ENCODE peak calls at places on chromosomes 16 and 17, in eight cellular contexts. M is adipocyte; H is HEK293T; B is RWPE1; W is WTC11; V is effector CD4-positive, alpha-beta T cell; G is body of pancreas; R is BJ. A is an unnamed sample.

GRCh38 chr16:30910427-30911029 is 12.8 kb upstream of the FBXL19 start:
- DNase-seq in W (peak), H (no peak), V (no peak), R (no peak), M (no peak), G (no peak), B (no peak), A (no peak)

GRCh38 chr16:79484237-79484636 is 116.3 kb downstream of the MAF start:
- DNase-seq in W (no peak), M (no peak), B (no peak), G (no peak), H (no peak), R (no peak), V (no peak), A (peak)

GRCh38 chr17:36008998-36009665 is 7.8 kb upstream of the CCL15 start:
- DNase-seq in M (no peak), G (no peak), H (no peak), W (peak), B (no peak), V (no peak), R (no peak), A (no peak)

GRCh38 chr16:84246679-84247077 is 6.9 kb upstream of the KCNG4 start:
- DNase-seq in M (no peak), B (no peak), V (no peak), W (no peak), G (no peak), H (no peak), R (no peak), A (no peak)

GRCh38 chr17:38577244-38577643 is 28.5 kb downstream of the SRCIN1 start:
- DNase-seq in G (no peak), V (no peak), H (no peak), B (no peak), M (no peak), W (no peak), R (no peak), A (no peak)

GRCh38 chr16:49588061-49588460 is 214.5 kb downstream of the C16orf78 start:
- DNase-seq in B (no peak), M (no peak), G (no peak), H (no peak), V (no peak), W (peak), R (no peak), A (no peak)

GRCh38 chr17:44906010-44906646 is 6.9 kb upstream of the EFTUD2 start:
- DNase-seq in B (peak), M (peak), W (no peak), G (no peak), H (no peak), V (no peak), R (peak), A (peak)

GRCh38 chr17:71494045-71494444 is 626.8 kb upstream of the SOX9 start:
- DNase-seq in H (no peak), B (no peak), V (no peak), R (peak), M (peak), W (no peak), G (no peak), A (peak)

GRCh38 chr16:67430504-67431076 is 331 bp upstream of the HSD11B2 start:
- DNase-seq in B (peak), M (no peak), G (no peak), W (no peak), V (no peak), R (no peak), H (peak), A (no peak)

GRCh38 chr17:16938496-16939270 is 33.2 kb downstream of the TNFRSF13B start:
- DNase-seq in W (peak), B (no peak), H (no peak), M (no peak), R (no peak), G (no peak), V (no peak), A (no peak)

GRCh38 chr16:48536600-48537200 is 73.3 kb downstream of the N4BP1 start:
- DNase-seq in B (no peak), R (no peak), G (no peak), W (no peak), H (no peak), M (no peak), V (no peak), A (no peak)

GRCh38 chr16:16038950-16039349 is 89.5 kb downstream of the ABCC1 start:
- DNase-seq in V (no peak), H (no peak), R (no peak), M (no peak), B (no peak), G (no peak), W (no peak), A (no peak)

GRCh38 chr16:87062569-87063442 is 254.4 kb downstream of the C16orf95 start:
- DNase-seq in M (peak), W (peak), V (peak), B (peak), R (no peak), H (peak), G (peak), A (peak)

GRCh38 chr16:84638195-84638806 is 10.0 kb upstream of the KLHL36 start:
- DNase-seq in H (no peak), W (no peak), R (no peak), G (no peak), V (no peak), M (no peak), B (no peak), A (no peak)

GRCh38 chr17:78934681-78935418 is 9.7 kb upstream of the TIMP2 start:
- DNase-seq in G (no peak), R (no peak), H (no peak), M (peak), B (no peak), V (no peak), W (no peak), A (no peak)

GRCh38 chr17:54887787-54888186 is 12.9 kb upstream of the TOM1L1 start:
- DNase-seq in M (no peak), R (no peak), H (no peak), V (no peak), B (no peak), W (no peak), G (no peak), A (no peak)

GRCh38 chr16:65224994-65225393 is 103.1 kb upstream of the CDH11 start:
- DNase-seq in W (no peak), V (no peak), R (no peak), H (no peak), B (no peak), G (no peak), M (no peak), A (no peak)

GRCh38 chr17:16483021-16483645 is 8.9 kb downstream of the LRRC75A start:
- DNase-seq in W (no peak), R (no peak), B (no peak), G (no peak), V (no peak), M (no peak), H (no peak), A (no peak)

GRCh38 chr16:10085078-10085798 is 97.0 kb downstream of the GRIN2A start:
- DNase-seq in W (no peak), M (no peak), G (no peak), H (no peak), R (no peak), B (no peak), V (no peak), A (no peak)

GRCh38 chr17:66934040-66934439 is 30.5 kb upstream of the CACNG4 start:
- DNase-seq in W (no peak), B (no peak), R (no peak), G (no peak), H (no peak), V (no peak), M (no peak), A (no peak)

GRCh38 chr16:1378087-1378803 is 26.5 kb downstream of the GNPTG start:
- DNase-seq in B (no peak), H (no peak), R (no peak), V (no peak), G (no peak), W (no peak), M (no peak), A (no peak)

GRCh38 chr16:30567160-30567990 is 4.1 kb downstream of the ZNF688 start:
- DNase-seq in M (no peak), H (no peak), V (peak), G (peak), B (peak), W (no peak), R (no peak), A (peak)

GRCh38 chr17:40532520-40533253 is 31.3 kb upstream of the TNS4 start:
- DNase-seq in M (no peak), B (no peak), W (peak), H (no peak), G (no peak), R (no peak), V (no peak), A (no peak)

GRCh38 chr17:39196820-39197331 is 593 bp downstream of the CACNB1 start:
- DNase-seq in W (peak), H (no peak), G (peak), M (peak), R (no peak), V (no peak), B (peak), A (no peak)

GRCh38 chr16:50841081-50841886 is 99.4 kb downstream of the CYLD start:
- DNase-seq in W (peak), M (peak), H (no peak), V (peak), G (peak), R (no peak), B (no peak), A (no peak)

GRCh38 chr16:17419266-17419665 is 51.5 kb downstream of the XYLT1 start:
- DNase-seq in V (no peak), H (no peak), B (no peak), W (no peak), G (no peak), M (no peak), R (no peak), A (no peak)

GRCh38 chr16:17578921-17579876 is 108.4 kb upstream of the XYLT1 start:
- DNase-seq in G (peak), M (peak), H (peak), W (peak), V (peak), R (peak), B (peak), A (peak)

GRCh38 chr16:17590711-17591654 is 120.2 kb upstream of the XYLT1 start:
- DNase-seq in G (no peak), M (no peak), V (peak), W (no peak), H (no peak), B (no peak), R (no peak), A (no peak)

A was measured in Caki2.